ENCODE peak calls at places on chromosomes 16 and 17, in five cellular contexts. J is body of pancreas; G is right cardiac atrium; M is right lobe of liver; A is stimulated activated naive CD8-positive, alpha-beta T cell treated with anti-CD3 and anti-CD28 coated beads, Interleukin-15, amount 100 ng/mL, for 72 hours. F is an unnamed sample.

GRCh38 chr16:87002717-87003413 is 314.3 kb downstream of the C16orf95 start:
- ATAC-seq in A (no peak), G (no peak), J (no peak), M (no peak), F (no peak)

GRCh38 chr17:4974064-4974670 is 6.5 kb upstream of the SPAG7 start:
- ATAC-seq in G (peak; percentile 57), J (no peak), A (no peak), M (no peak), F (no peak)

GRCh38 chr16:87924937-87925670 is 11.2 kb downstream of the CA5A start:
- ATAC-seq in A (no peak), G (no peak), J (peak; percentile 75), M (no peak), F (peak; percentile 51)

GRCh38 chr17:50502643-50502990 is 5.6 kb upstream of the MYCBPAP start:
- ATAC-seq in J (no peak), G (no peak), M (no peak), A (no peak), F (no peak)

GRCh38 chr16:57004387-57005250 is 15.3 kb downstream of the NLRC5 start:
- ATAC-seq in M (no peak), J (no peak), G (no peak), A (no peak), F (no peak)

GRCh38 chr16:21274172-21274726 is 3.8 kb downstream of the CRYM start:
- ATAC-seq in J (no peak), M (no peak), A (no peak), G (no peak), F (no peak)

GRCh38 chr17:57540596-57540995 is 204.5 kb downstream of the CCDC182 start:
- ATAC-seq in G (no peak), M (no peak), J (no peak), A (no peak), F (no peak)

GRCh38 chr16:60304078-60304477 is 1570.0 kb upstream of the GOT2 start:
- ATAC-seq in J (no peak), M (no peak), A (no peak), G (peak; percentile 41), F (no peak)

GRCh38 chr17:51230306-51230705 is 29.5 kb downstream of the MBTD1 start:
- ATAC-seq in A (no peak), M (no peak), G (no peak), J (no peak), F (no peak)

GRCh38 chr17:3556239-3556904 is 1.2 kb downstream of the TRPV3 start:
- ATAC-seq in J (no peak), G (no peak), M (no peak), A (no peak), F (no peak)

GRCh38 chr17:50584749-50585148 is 24.2 kb downstream of the CACNA1G start:
- ATAC-seq in M (no peak), A (no peak), J (no peak), G (no peak), F (peak; percentile 44)

GRCh38 chr16:57265850-57266530 is 18.5 kb downstream of the PLLP start:
- ATAC-seq in A (no peak), J (peak; percentile 81), M (no peak), G (peak; percentile 92), F (peak; percentile 82)

GRCh38 chr16:12300946-12301500 is 324.5 kb downstream of the SNX29 start:
- ATAC-seq in A (no peak), M (no peak), G (no peak), J (no peak), F (no peak)